ENCODE peak calls at places on chromosomes 12 and 14, in five cellular contexts. U is stimulated activated CD8-positive, alpha-beta memory T cell treated with anti-CD3 and anti-CD28 coated beads, Interleukin-7, amount 100 ng/mL, for 4 hours; D is H54; Z is activated CD8-positive, alpha-beta memory T cell treated with anti-CD3 and anti-CD28 coated beads for 48 hours; L is fibroblast of gingiva. C is an unnamed sample.

GRCh38 chr12:52604859-52605258 is 3.6 kb upstream of the KRT72 start:
- DNase-seq in Z (no peak), D (no peak), U (no peak), L (no peak), C (no peak)

GRCh38 chr14:83975435-83976222 is 1554.3 kb upstream of the FLRT2 start:
- DNase-seq in Z (no peak), D (no peak), U (no peak), L (peak; percentile 54), C (peak; percentile 76)

GRCh38 chr12:6960291-6961277 is 9.4 kb downstream of the PTPN6 start:
- DNase-seq in D (no peak), U (no peak), L (peak; percentile 32), Z (no peak), C (no peak)

GRCh38 chr14:20631023-20631820 is 10.3 kb downstream of the OR6S1 start:
- DNase-seq in Z (no peak), D (no peak), L (peak; percentile 65), U (peak; percentile 35), C (no peak)

GRCh38 chr12:80472912-80473500 is 29.0 kb downstream of the PTPRQ start:
- DNase-seq in D (no peak), L (peak; percentile 80), Z (no peak), U (no peak), C (no peak)

GRCh38 chr12:58554522-58555157 is 365.7 kb downstream of the LRIG3 start:
- DNase-seq in Z (no peak), L (no peak), D (no peak), U (no peak), C (no peak)

GRCh38 chr12:52036587-52037171 is 14.6 kb upstream of the NR4A1 start:
- DNase-seq in D (peak; percentile 68), Z (peak; percentile 51), L (peak; percentile 81), U (peak; percentile 85), C (peak; percentile 93)

GRCh38 chr12:108955225-108955835 is 65.5 kb downstream of the SVOP start:
- DNase-seq in L (no peak), D (no peak), U (no peak), Z (no peak), C (peak; percentile 61)

GRCh38 chr14:57871487-57872080 is 5.7 kb upstream of the SLC35F4 start:
- DNase-seq in U (no peak), Z (no peak), D (peak; percentile 21), L (peak; percentile 38), C (no peak)

GRCh38 chr12:60337865-60338549 is 742.2 kb downstream of the SLC16A7 start:
- DNase-seq in L (no peak), D (no peak), Z (no peak), U (no peak), C (no peak)

GRCh38 chr14:105878554-105878953 is 352.2 kb downstream of the TMEM121 start:
- DNase-seq in U (no peak), D (no peak), L (no peak), Z (no peak), C (no peak)

GRCh38 chr12:89575405-89575804 is 49.6 kb upstream of the POC1B start:
- DNase-seq in Z (no peak), D (no peak), L (no peak), U (no peak), C (no peak)

GRCh38 chr14:80636071-80636470 is 305.5 kb downstream of the CEP128 start:
- DNase-seq in U (no peak), Z (no peak), D (no peak), L (peak; percentile 52), C (no peak)

GRCh38 chr14:65600742-65601141 is 188.2 kb downstream of the FUT8 start:
- DNase-seq in D (no peak), Z (no peak), U (no peak), L (no peak), C (no peak)

GRCh38 chr14:55914771-55915170 is 203.4 kb upstream of the PELI2 start:
- DNase-seq in Z (no peak), U (no peak), D (no peak), L (no peak), C (no peak)

GRCh38 chr12:131390408-131391100 is 320.3 kb upstream of the SFSWAP start:
- DNase-seq in Z (no peak), D (no peak), L (no peak), U (no peak), C (no peak)

GRCh38 chr14:45947785-45948184 is 694.8 kb upstream of the MIS18BP1 start:
- DNase-seq in Z (no peak), U (no peak), D (no peak), L (no peak), C (no peak)

GRCh38 chr14:23093104-23093503 is 1.8 kb downstream of the ACIN1 start:
- DNase-seq in U (no peak), Z (no peak), L (no peak), D (no peak), C (no peak)

GRCh38 chr12:121296618-121297476 is at the start of gene CAMKK2:
- DNase-seq in D (peak; percentile 90), L (peak; percentile 77), U (peak; percentile 88), Z (peak; percentile 68), C (peak; percentile 91)

GRCh38 chr14:39566795-39567194 is 134.6 kb upstream of the FBXO33 start:
- DNase-seq in Z (no peak), L (no peak), D (no peak), U (no peak), C (no peak)

GRCh38 chr12:2739832-2740641 is 54.7 kb upstream of the FKBP4 start:
- DNase-seq in U (no peak), Z (no peak), D (no peak), L (peak; percentile 39), C (no peak)

GRCh38 chr14:61928300-61928699 is 166.1 kb downstream of the SNAPC1 start:
- DNase-seq in D (no peak), Z (no peak), L (no peak), U (no peak), C (no peak)

GRCh38 chr12:106147956-106148355 is 9.2 kb upstream of the NUAK1 start:
- DNase-seq in D (no peak), U (no peak), Z (no peak), L (no peak), C (peak; percentile 91)

GRCh38 chr14:28055008-28055407 is 711.6 kb upstream of the FOXG1 start:
- DNase-seq in Z (no peak), U (no peak), D (no peak), L (no peak), C (no peak)

GRCh38 chr12:116910645-116911449 is at the start of gene FBXW8:
- DNase-seq in D (peak; percentile 75), L (peak; percentile 71), U (peak; percentile 71), Z (peak; percentile 58), C (peak; percentile 87)

GRCh38 chr12:75602111-75602510 is 90.7 kb upstream of the KRR1 start:
- DNase-seq in L (no peak), Z (no peak), U (no peak), D (no peak), C (no peak)

GRCh38 chr12:113203852-113204760 is 17.2 kb upstream of the TPCN1 start:
- DNase-seq in U (no peak), L (peak; percentile 45), Z (no peak), D (no peak), C (no peak)

GRCh38 chr12:122870867-122871664 is 24.9 kb downstream of the VPS37B start:
- DNase-seq in D (no peak), L (peak; percentile 42), U (no peak), Z (no peak), C (peak; percentile 63)

C was measured in Right ventricle myocardium superior.